ENCODE peak calls at places on chromosomes 3 and 15, in six cellular contexts. One of them, this sample, is unnamed.

GRCh38 chr15:48855501-48856440 is 22.2 kb upstream of the EID1 start:
- DNase-seq in heart left ventricle: no peak
- DNase-seq in stomach: no peak
- DNase-seq in upper lobe of left lung: no peak
- DNase-seq in foreskin keratinocyte: no peak
- DNase-seq in left ventricle myocardium inferior: no peak
- DNase-seq in this sample: peak

GRCh38 chr3:75341324-75342067 is 322.6 kb upstream of the FRG2C start:
- DNase-seq in stomach: no peak
- DNase-seq in heart left ventricle: no peak
- DNase-seq in upper lobe of left lung: no peak
- DNase-seq in left ventricle myocardium inferior: no peak
- DNase-seq in foreskin keratinocyte: no peak
- DNase-seq in this sample: peak

GRCh38 chr3:149367021-149367840 is 10.2 kb downstream of the TM4SF1 start:
- DNase-seq in stomach: no peak
- DNase-seq in upper lobe of left lung: no peak
- DNase-seq in left ventricle myocardium inferior: no peak
- DNase-seq in heart left ventricle: no peak
- DNase-seq in foreskin keratinocyte: peak
- DNase-seq in this sample: no peak

GRCh38 chr15:70566047-70566835 is 197.1 kb downstream of the UACA start:
- DNase-seq in upper lobe of left lung: no peak
- DNase-seq in stomach: no peak
- DNase-seq in heart left ventricle: no peak
- DNase-seq in left ventricle myocardium inferior: no peak
- DNase-seq in foreskin keratinocyte: no peak
- DNase-seq in this sample: no peak

GRCh38 chr3:187936676-187937075 is 191.4 kb upstream of the BCL6 start:
- DNase-seq in stomach: no peak
- DNase-seq in left ventricle myocardium inferior: no peak
- DNase-seq in heart left ventricle: no peak
- DNase-seq in upper lobe of left lung: no peak
- DNase-seq in foreskin keratinocyte: no peak
- DNase-seq in this sample: no peak

GRCh38 chr3:161648071-161648470 is 151.5 kb downstream of the OTOL1 start:
- DNase-seq in foreskin keratinocyte: no peak
- DNase-seq in stomach: no peak
- DNase-seq in left ventricle myocardium inferior: no peak
- DNase-seq in upper lobe of left lung: no peak
- DNase-seq in heart left ventricle: no peak
- DNase-seq in this sample: no peak

GRCh38 chr3:20043398-20043797 is 3.2 kb downstream of the KAT2B start:
- DNase-seq in left ventricle myocardium inferior: peak
- DNase-seq in heart left ventricle: peak
- DNase-seq in foreskin keratinocyte: no peak
- DNase-seq in stomach: peak
- DNase-seq in upper lobe of left lung: peak
- DNase-seq in this sample: peak

GRCh38 chr15:64122444-64122843 is 26.7 kb downstream of the SNX1 start:
- DNase-seq in heart left ventricle: no peak
- DNase-seq in upper lobe of left lung: no peak
- DNase-seq in stomach: no peak
- DNase-seq in foreskin keratinocyte: no peak
- DNase-seq in left ventricle myocardium inferior: no peak
- DNase-seq in this sample: no peak

GRCh38 chr15:97168704-97169475 is 791.6 kb upstream of the ARRDC4 start:
- DNase-seq in heart left ventricle: no peak
- DNase-seq in left ventricle myocardium inferior: no peak
- DNase-seq in foreskin keratinocyte: no peak
- DNase-seq in upper lobe of left lung: no peak
- DNase-seq in stomach: no peak
- DNase-seq in this sample: no peak

GRCh38 chr3:14289590-14290453 is 111.2 kb downstream of the LSM3 start:
- DNase-seq in upper lobe of left lung: no peak
- DNase-seq in stomach: no peak
- DNase-seq in left ventricle myocardium inferior: no peak
- DNase-seq in heart left ventricle: peak
- DNase-seq in foreskin keratinocyte: peak
- DNase-seq in this sample: no peak

GRCh38 chr3:901953-902778 is 190.7 kb upstream of the CNTN6 start:
- DNase-seq in upper lobe of left lung: no peak
- DNase-seq in left ventricle myocardium inferior: no peak
- DNase-seq in foreskin keratinocyte: no peak
- DNase-seq in stomach: no peak
- DNase-seq in heart left ventricle: no peak
- DNase-seq in this sample: no peak

GRCh38 chr3:194602580-194603300 is 30.5 kb downstream of the TMEM44 start:
- DNase-seq in left ventricle myocardium inferior: no peak
- DNase-seq in foreskin keratinocyte: no peak
- DNase-seq in upper lobe of left lung: no peak
- DNase-seq in stomach: no peak
- DNase-seq in heart left ventricle: no peak
- DNase-seq in this sample: no peak

GRCh38 chr3:76024640-76025039 is 239.3 kb upstream of the ZNF717 start:
- DNase-seq in foreskin keratinocyte: no peak
- DNase-seq in stomach: no peak
- DNase-seq in left ventricle myocardium inferior: no peak
- DNase-seq in heart left ventricle: no peak
- DNase-seq in upper lobe of left lung: no peak
- DNase-seq in this sample: no peak

GRCh38 chr3:165078293-165078692 is at the start of gene SI:
- DNase-seq in stomach: no peak
- DNase-seq in foreskin keratinocyte: no peak
- DNase-seq in heart left ventricle: no peak
- DNase-seq in upper lobe of left lung: no peak
- DNase-seq in left ventricle myocardium inferior: no peak
- DNase-seq in this sample: no peak

GRCh38 chr3:49279376-49279775 is 2.3 kb upstream of the C3orf62 start:
- DNase-seq in heart left ventricle: no peak
- DNase-seq in stomach: no peak
- DNase-seq in foreskin keratinocyte: no peak
- DNase-seq in upper lobe of left lung: no peak
- DNase-seq in left ventricle myocardium inferior: no peak
- DNase-seq in this sample: no peak

GRCh38 chr3:188901671-188902331 is 270.0 kb upstream of the TPRG1 start:
- DNase-seq in left ventricle myocardium inferior: no peak
- DNase-seq in stomach: no peak
- DNase-seq in heart left ventricle: no peak
- DNase-seq in upper lobe of left lung: no peak
- DNase-seq in foreskin keratinocyte: no peak
- DNase-seq in this sample: no peak

GRCh38 chr3:98824256-98824655 is 61.1 kb downstream of the ST3GAL6 start:
- DNase-seq in upper lobe of left lung: no peak
- DNase-seq in stomach: no peak
- DNase-seq in left ventricle myocardium inferior: no peak
- DNase-seq in foreskin keratinocyte: no peak
- DNase-seq in heart left ventricle: no peak
- DNase-seq in this sample: no peak

GRCh38 chr3:133885241-133885711 is 10.4 kb downstream of the RAB6B start:
- DNase-seq in foreskin keratinocyte: no peak
- DNase-seq in upper lobe of left lung: no peak
- DNase-seq in left ventricle myocardium inferior: no peak
- DNase-seq in heart left ventricle: no peak
- DNase-seq in stomach: no peak
- DNase-seq in this sample: no peak

GRCh38 chr15:89642106-89642505 is 13.2 kb downstream of the KIF7 start:
- DNase-seq in upper lobe of left lung: no peak
- DNase-seq in foreskin keratinocyte: no peak
- DNase-seq in left ventricle myocardium inferior: no peak
- DNase-seq in stomach: peak
- DNase-seq in heart left ventricle: no peak
- DNase-seq in this sample: peak

GRCh38 chr3:120153294-120153693 is 59.0 kb upstream of the GSK3B start:
- DNase-seq in upper lobe of left lung: no peak
- DNase-seq in foreskin keratinocyte: peak
- DNase-seq in stomach: no peak
- DNase-seq in heart left ventricle: no peak
- DNase-seq in left ventricle myocardium inferior: no peak
- DNase-seq in this sample: no peak

GRCh38 chr3:122406198-122406597 is 9.7 kb downstream of the WDR5B start:
- DNase-seq in heart left ventricle: no peak
- DNase-seq in stomach: no peak
- DNase-seq in foreskin keratinocyte: no peak
- DNase-seq in upper lobe of left lung: no peak
- DNase-seq in left ventricle myocardium inferior: no peak
- DNase-seq in this sample: no peak

GRCh38 chr15:68711406-68711805 is 109.3 kb downstream of the ANP32A start:
- DNase-seq in upper lobe of left lung: no peak
- DNase-seq in left ventricle myocardium inferior: no peak
- DNase-seq in heart left ventricle: no peak
- DNase-seq in foreskin keratinocyte: no peak
- DNase-seq in stomach: no peak
- DNase-seq in this sample: no peak

GRCh38 chr3:194075802-194076460 is 60.0 kb upstream of the HES1 start:
- DNase-seq in stomach: peak
- DNase-seq in left ventricle myocardium inferior: no peak
- DNase-seq in upper lobe of left lung: peak
- DNase-seq in heart left ventricle: no peak
- DNase-seq in foreskin keratinocyte: no peak
- DNase-seq in this sample: peak

GRCh38 chr3:194472290-194472920 is 14.4 kb downstream of the ATP13A3 start:
- DNase-seq in foreskin keratinocyte: no peak
- DNase-seq in upper lobe of left lung: no peak
- DNase-seq in stomach: no peak
- DNase-seq in left ventricle myocardium inferior: no peak
- DNase-seq in heart left ventricle: no peak
- DNase-seq in this sample: peak

GRCh38 chr15:48005921-48006541 is 114.8 kb upstream of the SLC24A5 start:
- DNase-seq in stomach: peak
- DNase-seq in left ventricle myocardium inferior: no peak
- DNase-seq in upper lobe of left lung: peak
- DNase-seq in heart left ventricle: no peak
- DNase-seq in foreskin keratinocyte: no peak
- DNase-seq in this sample: peak

GRCh38 chr3:155034786-155035185 is 45.3 kb upstream of the MME start:
- DNase-seq in heart left ventricle: no peak
- DNase-seq in stomach: no peak
- DNase-seq in upper lobe of left lung: no peak
- DNase-seq in left ventricle myocardium inferior: no peak
- DNase-seq in foreskin keratinocyte: no peak
- DNase-seq in this sample: no peak

GRCh38 chr3:197368330-197368729 is 69.9 kb upstream of the DLG1 start:
- DNase-seq in foreskin keratinocyte: no peak
- DNase-seq in heart left ventricle: no peak
- DNase-seq in stomach: no peak
- DNase-seq in upper lobe of left lung: no peak
- DNase-seq in left ventricle myocardium inferior: no peak
- DNase-seq in this sample: no peak

GRCh38 chr3:58200846-58201355 is 9.9 kb downstream of the DNASE1L3 start:
- DNase-seq in left ventricle myocardium inferior: no peak
- DNase-seq in heart left ventricle: no peak
- DNase-seq in foreskin keratinocyte: no peak
- DNase-seq in stomach: no peak
- DNase-seq in upper lobe of left lung: no peak
- DNase-seq in this sample: no peak

GRCh38 chr3:58198804-58199203 is 12.0 kb downstream of the DNASE1L3 start:
- DNase-seq in upper lobe of left lung: no peak
- DNase-seq in foreskin keratinocyte: no peak
- DNase-seq in left ventricle myocardium inferior: no peak
- DNase-seq in stomach: no peak
- DNase-seq in heart left ventricle: no peak
- DNase-seq in this sample: no peak

GRCh38 chr3:58197588-58197987 is 13.2 kb downstream of the DNASE1L3 start:
- DNase-seq in stomach: no peak
- DNase-seq in foreskin keratinocyte: no peak
- DNase-seq in heart left ventricle: no peak
- DNase-seq in upper lobe of left lung: no peak
- DNase-seq in left ventricle myocardium inferior: no peak
- DNase-seq in this sample: no peak

GRCh38 chr3:58200121-58200709 is 10.6 kb downstream of the DNASE1L3 start:
- DNase-seq in left ventricle myocardium inferior: no peak
- DNase-seq in stomach: no peak
- DNase-seq in foreskin keratinocyte: no peak
- DNase-seq in upper lobe of left lung: no peak
- DNase-seq in heart left ventricle: no peak
- DNase-seq in this sample: no peak

GRCh38 chr3:58198362-58198761 is 12.4 kb downstream of the DNASE1L3 start:
- DNase-seq in foreskin keratinocyte: no peak
- DNase-seq in left ventricle myocardium inferior: no peak
- DNase-seq in upper lobe of left lung: no peak
- DNase-seq in stomach: no peak
- DNase-seq in heart left ventricle: no peak
- DNase-seq in this sample: no peak
- H3K27ac ChIP-seq in foreskin keratinocyte: no peak
- H3K27ac ChIP-seq in left ventricle myocardium inferior: peak
- H3K27ac ChIP-seq in upper lobe of left lung: peak
- H3K27ac ChIP-seq in stomach: no peak
- H3K27ac ChIP-seq in heart left ventricle: peak
- H3K27ac ChIP-seq in this sample: no peak

GRCh38 chr3:39406368-39407258 is at the start of gene RPSA:
- DNase-seq in stomach: peak
- DNase-seq in upper lobe of left lung: peak
- DNase-seq in foreskin keratinocyte: peak
- DNase-seq in left ventricle myocardium inferior: peak
- DNase-seq in heart left ventricle: peak
- DNase-seq in this sample: peak
- TF ChIP-seq CTCF in stomach: no peak
- TF ChIP-seq CTCF in upper lobe of left lung: peak
- TF ChIP-seq CTCF in foreskin keratinocyte: peak
- TF ChIP-seq CTCF in left ventricle myocardium inferior: peak
- TF ChIP-seq CTCF in heart left ventricle: no peak
- TF ChIP-seq CTCF in this sample: peak

DNA sequence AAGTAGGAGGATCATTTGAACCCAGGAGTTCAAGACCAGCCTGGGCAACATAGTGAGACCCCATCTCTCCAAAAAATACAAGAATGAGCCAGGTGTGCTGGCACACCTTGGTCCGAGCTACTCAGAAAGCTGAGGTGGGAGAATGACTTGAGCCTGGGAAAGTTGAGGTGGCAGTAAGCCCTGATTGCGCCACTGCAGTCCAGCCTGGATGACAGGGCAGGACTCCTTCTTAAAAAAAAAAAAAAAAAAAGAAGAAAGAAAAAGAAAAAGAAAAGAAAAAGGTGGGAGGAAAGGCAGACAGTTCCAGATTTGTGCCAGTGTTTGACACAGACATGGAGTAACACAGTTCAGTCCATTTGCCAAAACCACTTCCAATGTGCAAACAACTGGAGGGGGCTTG is 75.7 kb downstream of the ATP10A start:
- DNase-seq in heart left ventricle: no peak
- DNase-seq in foreskin keratinocyte: no peak
- DNase-seq in stomach: no peak
- DNase-seq in upper lobe of left lung: no peak
- DNase-seq in left ventricle myocardium inferior: no peak
- DNase-seq in this sample: no peak
- H3K27ac ChIP-seq in heart left ventricle: no peak
- H3K27ac ChIP-seq in foreskin keratinocyte: no peak
- H3K27ac ChIP-seq in stomach: peak
- H3K27ac ChIP-seq in upper lobe of left lung: peak
- H3K27ac ChIP-seq in left ventricle myocardium inferior: no peak
- H3K27ac ChIP-seq in this sample: no peak

DNA sequence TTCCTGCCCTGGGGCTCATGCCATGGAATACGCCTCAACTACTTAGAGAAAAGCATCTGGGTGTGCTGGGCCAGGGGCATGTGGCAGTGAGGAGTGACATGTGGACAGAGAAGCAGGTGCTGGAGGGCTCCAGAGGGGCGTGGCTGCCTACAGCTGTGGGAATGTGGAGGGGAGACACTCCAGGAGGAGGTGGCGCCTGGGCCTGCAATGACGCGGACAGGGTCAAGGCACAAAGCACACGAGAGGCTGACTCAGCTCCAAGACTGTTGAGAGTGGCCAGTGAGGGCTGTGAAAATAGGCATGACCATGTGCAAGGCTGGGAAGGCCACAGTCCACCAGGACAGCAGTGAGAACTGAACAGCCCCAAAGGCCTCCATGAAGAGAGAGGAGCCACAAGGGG is 48.5 kb downstream of the PTH1R start:
- DNase-seq in heart left ventricle: no peak
- DNase-seq in stomach: no peak
- DNase-seq in upper lobe of left lung: peak
- DNase-seq in foreskin keratinocyte: no peak
- DNase-seq in left ventricle myocardium inferior: no peak
- DNase-seq in this sample: no peak
- TF ChIP-seq CTCF in heart left ventricle: no peak
- TF ChIP-seq CTCF in stomach: no peak
- TF ChIP-seq CTCF in upper lobe of left lung: no peak
- TF ChIP-seq CTCF in foreskin keratinocyte: no peak
- TF ChIP-seq CTCF in left ventricle myocardium inferior: no peak
- TF ChIP-seq CTCF in this sample: no peak

This sample was measured in testis.